ENCODE peak calls at places on chromosomes 1 and 21, in four cellular contexts. One of them, this sample, is unnamed.

GRCh38 chr1:154911691-154912550 is 24.6 kb downstream of the PMVK start:
- DNase-seq in central memory CD4-positive, alpha-beta T cell: no peak
- DNase-seq in activated gamma-delta T cell treated with anti-CD3 and anti-CD28 coated beads, Interleukin-2, amount 50 U/mL, for 16 hours: no peak
- DNase-seq in activated T-cell treated with anti-CD3 and anti-CD28 coated beads, Interleukin-2, amount 50 U/mL, for 1 hour: no peak
- DNase-seq in this sample: no peak

GRCh38 chr1:50300303-50300702 is 122.9 kb downstream of the DMRTA2 start:
- DNase-seq in central memory CD4-positive, alpha-beta T cell: no peak
- DNase-seq in activated gamma-delta T cell treated with anti-CD3 and anti-CD28 coated beads, Interleukin-2, amount 50 U/mL, for 16 hours: no peak
- DNase-seq in activated T-cell treated with anti-CD3 and anti-CD28 coated beads, Interleukin-2, amount 50 U/mL, for 1 hour: no peak
- DNase-seq in this sample: no peak

GRCh38 chr1:33654267-33654832 is 181.9 kb downstream of the ZSCAN20 start:
- DNase-seq in central memory CD4-positive, alpha-beta T cell: no peak
- DNase-seq in activated gamma-delta T cell treated with anti-CD3 and anti-CD28 coated beads, Interleukin-2, amount 50 U/mL, for 16 hours: no peak
- DNase-seq in activated T-cell treated with anti-CD3 and anti-CD28 coated beads, Interleukin-2, amount 50 U/mL, for 1 hour: no peak
- DNase-seq in this sample: no peak

GRCh38 chr1:21372383-21372782 is 67.6 kb upstream of the NBPF3 start:
- DNase-seq in central memory CD4-positive, alpha-beta T cell: no peak
- DNase-seq in activated gamma-delta T cell treated with anti-CD3 and anti-CD28 coated beads, Interleukin-2, amount 50 U/mL, for 16 hours: no peak
- DNase-seq in activated T-cell treated with anti-CD3 and anti-CD28 coated beads, Interleukin-2, amount 50 U/mL, for 1 hour: no peak
- DNase-seq in this sample: no peak

GRCh38 chr1:211948377-211948776 is 87.0 kb downstream of the INTS7 start:
- DNase-seq in central memory CD4-positive, alpha-beta T cell: no peak
- DNase-seq in activated gamma-delta T cell treated with anti-CD3 and anti-CD28 coated beads, Interleukin-2, amount 50 U/mL, for 16 hours: no peak
- DNase-seq in activated T-cell treated with anti-CD3 and anti-CD28 coated beads, Interleukin-2, amount 50 U/mL, for 1 hour: no peak
- DNase-seq in this sample: no peak

GRCh38 chr1:226655251-226656163 is 83.6 kb downstream of the ITPKB start:
- DNase-seq in central memory CD4-positive, alpha-beta T cell: no peak
- DNase-seq in activated gamma-delta T cell treated with anti-CD3 and anti-CD28 coated beads, Interleukin-2, amount 50 U/mL, for 16 hours: no peak
- DNase-seq in activated T-cell treated with anti-CD3 and anti-CD28 coated beads, Interleukin-2, amount 50 U/mL, for 1 hour: no peak
- DNase-seq in this sample: peak

GRCh38 chr1:101040666-101041065 is 15.1 kb upstream of the DPH5 start:
- DNase-seq in central memory CD4-positive, alpha-beta T cell: no peak
- DNase-seq in activated gamma-delta T cell treated with anti-CD3 and anti-CD28 coated beads, Interleukin-2, amount 50 U/mL, for 16 hours: no peak
- DNase-seq in activated T-cell treated with anti-CD3 and anti-CD28 coated beads, Interleukin-2, amount 50 U/mL, for 1 hour: no peak
- DNase-seq in this sample: no peak

GRCh38 chr1:165481820-165482532 is 37.0 kb upstream of the RXRG start:
- DNase-seq in central memory CD4-positive, alpha-beta T cell: no peak
- DNase-seq in activated gamma-delta T cell treated with anti-CD3 and anti-CD28 coated beads, Interleukin-2, amount 50 U/mL, for 16 hours: no peak
- DNase-seq in activated T-cell treated with anti-CD3 and anti-CD28 coated beads, Interleukin-2, amount 50 U/mL, for 1 hour: no peak
- DNase-seq in this sample: no peak

GRCh38 chr1:42075179-42075578 is 78.0 kb upstream of the GUCA2B start:
- DNase-seq in central memory CD4-positive, alpha-beta T cell: no peak
- DNase-seq in activated gamma-delta T cell treated with anti-CD3 and anti-CD28 coated beads, Interleukin-2, amount 50 U/mL, for 16 hours: no peak
- DNase-seq in activated T-cell treated with anti-CD3 and anti-CD28 coated beads, Interleukin-2, amount 50 U/mL, for 1 hour: no peak
- DNase-seq in this sample: no peak

GRCh38 chr1:58929667-58930325 is 145.9 kb upstream of the JUN start:
- DNase-seq in central memory CD4-positive, alpha-beta T cell: peak
- DNase-seq in activated gamma-delta T cell treated with anti-CD3 and anti-CD28 coated beads, Interleukin-2, amount 50 U/mL, for 16 hours: no peak
- DNase-seq in activated T-cell treated with anti-CD3 and anti-CD28 coated beads, Interleukin-2, amount 50 U/mL, for 1 hour: peak
- DNase-seq in this sample: no peak

GRCh38 chr1:228141082-228141870 is 1.2 kb downstream of the GUK1 start:
- DNase-seq in central memory CD4-positive, alpha-beta T cell: no peak
- DNase-seq in activated gamma-delta T cell treated with anti-CD3 and anti-CD28 coated beads, Interleukin-2, amount 50 U/mL, for 16 hours: no peak
- DNase-seq in activated T-cell treated with anti-CD3 and anti-CD28 coated beads, Interleukin-2, amount 50 U/mL, for 1 hour: peak
- DNase-seq in this sample: no peak

GRCh38 chr21:36848875-36849274 is 117.6 kb downstream of the HLCS start:
- DNase-seq in central memory CD4-positive, alpha-beta T cell: no peak
- DNase-seq in activated gamma-delta T cell treated with anti-CD3 and anti-CD28 coated beads, Interleukin-2, amount 50 U/mL, for 16 hours: no peak
- DNase-seq in activated T-cell treated with anti-CD3 and anti-CD28 coated beads, Interleukin-2, amount 50 U/mL, for 1 hour: no peak
- DNase-seq in this sample: no peak

GRCh38 chr1:211326528-211327340 is at the start of gene TRAF5:
- DNase-seq in central memory CD4-positive, alpha-beta T cell: peak
- DNase-seq in activated gamma-delta T cell treated with anti-CD3 and anti-CD28 coated beads, Interleukin-2, amount 50 U/mL, for 16 hours: no peak
- DNase-seq in activated T-cell treated with anti-CD3 and anti-CD28 coated beads, Interleukin-2, amount 50 U/mL, for 1 hour: peak
- DNase-seq in this sample: peak

GRCh38 chr1:21022279-21023040 is 154.2 kb downstream of the EIF4G3 start:
- DNase-seq in central memory CD4-positive, alpha-beta T cell: peak
- DNase-seq in activated gamma-delta T cell treated with anti-CD3 and anti-CD28 coated beads, Interleukin-2, amount 50 U/mL, for 16 hours: peak
- DNase-seq in activated T-cell treated with anti-CD3 and anti-CD28 coated beads, Interleukin-2, amount 50 U/mL, for 1 hour: no peak
- DNase-seq in this sample: no peak

GRCh38 chr1:209519786-209520185 is 63.7 kb upstream of the CAMK1G start:
- DNase-seq in central memory CD4-positive, alpha-beta T cell: no peak
- DNase-seq in activated gamma-delta T cell treated with anti-CD3 and anti-CD28 coated beads, Interleukin-2, amount 50 U/mL, for 16 hours: no peak
- DNase-seq in activated T-cell treated with anti-CD3 and anti-CD28 coated beads, Interleukin-2, amount 50 U/mL, for 1 hour: no peak
- DNase-seq in this sample: no peak

GRCh38 chr1:98422821-98423220 is 238.7 kb upstream of the SNX7 start:
- DNase-seq in central memory CD4-positive, alpha-beta T cell: no peak
- DNase-seq in activated gamma-delta T cell treated with anti-CD3 and anti-CD28 coated beads, Interleukin-2, amount 50 U/mL, for 16 hours: no peak
- DNase-seq in activated T-cell treated with anti-CD3 and anti-CD28 coated beads, Interleukin-2, amount 50 U/mL, for 1 hour: no peak
- DNase-seq in this sample: no peak

GRCh38 chr1:38062361-38063288 is 16.0 kb upstream of the POU3F1 start:
- DNase-seq in central memory CD4-positive, alpha-beta T cell: no peak
- DNase-seq in activated gamma-delta T cell treated with anti-CD3 and anti-CD28 coated beads, Interleukin-2, amount 50 U/mL, for 16 hours: no peak
- DNase-seq in activated T-cell treated with anti-CD3 and anti-CD28 coated beads, Interleukin-2, amount 50 U/mL, for 1 hour: no peak
- DNase-seq in this sample: no peak

GRCh38 chr21:14677023-14677422 is 130.9 kb upstream of the SAMSN1 start:
- DNase-seq in central memory CD4-positive, alpha-beta T cell: no peak
- DNase-seq in activated gamma-delta T cell treated with anti-CD3 and anti-CD28 coated beads, Interleukin-2, amount 50 U/mL, for 16 hours: no peak
- DNase-seq in activated T-cell treated with anti-CD3 and anti-CD28 coated beads, Interleukin-2, amount 50 U/mL, for 1 hour: no peak
- DNase-seq in this sample: no peak

GRCh38 chr1:53577141-53578100 is 118.2 kb downstream of the DMRTB1 start:
- DNase-seq in central memory CD4-positive, alpha-beta T cell: no peak
- DNase-seq in activated gamma-delta T cell treated with anti-CD3 and anti-CD28 coated beads, Interleukin-2, amount 50 U/mL, for 16 hours: no peak
- DNase-seq in activated T-cell treated with anti-CD3 and anti-CD28 coated beads, Interleukin-2, amount 50 U/mL, for 1 hour: no peak
- DNase-seq in this sample: no peak

GRCh38 chr1:68959631-68960030 is 462.7 kb upstream of the DEPDC1 start:
- DNase-seq in central memory CD4-positive, alpha-beta T cell: no peak
- DNase-seq in activated gamma-delta T cell treated with anti-CD3 and anti-CD28 coated beads, Interleukin-2, amount 50 U/mL, for 16 hours: no peak
- DNase-seq in activated T-cell treated with anti-CD3 and anti-CD28 coated beads, Interleukin-2, amount 50 U/mL, for 1 hour: no peak
- DNase-seq in this sample: no peak

GRCh38 chr1:204126941-204127340 is 24.9 kb downstream of the ETNK2 start:
- DNase-seq in central memory CD4-positive, alpha-beta T cell: no peak
- DNase-seq in activated gamma-delta T cell treated with anti-CD3 and anti-CD28 coated beads, Interleukin-2, amount 50 U/mL, for 16 hours: no peak
- DNase-seq in activated T-cell treated with anti-CD3 and anti-CD28 coated beads, Interleukin-2, amount 50 U/mL, for 1 hour: no peak
- DNase-seq in this sample: no peak

GRCh38 chr1:209728466-209728865 is 23.8 kb downstream of the HSD11B1 start:
- DNase-seq in central memory CD4-positive, alpha-beta T cell: no peak
- DNase-seq in activated gamma-delta T cell treated with anti-CD3 and anti-CD28 coated beads, Interleukin-2, amount 50 U/mL, for 16 hours: no peak
- DNase-seq in activated T-cell treated with anti-CD3 and anti-CD28 coated beads, Interleukin-2, amount 50 U/mL, for 1 hour: no peak
- DNase-seq in this sample: no peak

GRCh38 chr1:33277488-33278084 is 21.3 kb downstream of the ZNF362 start:
- DNase-seq in central memory CD4-positive, alpha-beta T cell: no peak
- DNase-seq in activated gamma-delta T cell treated with anti-CD3 and anti-CD28 coated beads, Interleukin-2, amount 50 U/mL, for 16 hours: no peak
- DNase-seq in activated T-cell treated with anti-CD3 and anti-CD28 coated beads, Interleukin-2, amount 50 U/mL, for 1 hour: no peak
- DNase-seq in this sample: no peak

GRCh38 chr1:2606806-2607680 is 20.5 kb downstream of the PRXL2B start:
- DNase-seq in central memory CD4-positive, alpha-beta T cell: no peak
- DNase-seq in activated gamma-delta T cell treated with anti-CD3 and anti-CD28 coated beads, Interleukin-2, amount 50 U/mL, for 16 hours: no peak
- DNase-seq in activated T-cell treated with anti-CD3 and anti-CD28 coated beads, Interleukin-2, amount 50 U/mL, for 1 hour: no peak
- DNase-seq in this sample: no peak

GRCh38 chr21:15192243-15192642 is 127.4 kb upstream of the NRIP1 start:
- DNase-seq in central memory CD4-positive, alpha-beta T cell: no peak
- DNase-seq in activated gamma-delta T cell treated with anti-CD3 and anti-CD28 coated beads, Interleukin-2, amount 50 U/mL, for 16 hours: no peak
- DNase-seq in activated T-cell treated with anti-CD3 and anti-CD28 coated beads, Interleukin-2, amount 50 U/mL, for 1 hour: no peak
- DNase-seq in this sample: no peak

GRCh38 chr1:93666613-93667384 is 14.8 kb downstream of the BCAR3 start:
- DNase-seq in central memory CD4-positive, alpha-beta T cell: no peak
- DNase-seq in activated gamma-delta T cell treated with anti-CD3 and anti-CD28 coated beads, Interleukin-2, amount 50 U/mL, for 16 hours: no peak
- DNase-seq in activated T-cell treated with anti-CD3 and anti-CD28 coated beads, Interleukin-2, amount 50 U/mL, for 1 hour: no peak
- DNase-seq in this sample: no peak

GRCh38 chr1:91537281-91538069 is 36.8 kb downstream of the CDC7 start:
- DNase-seq in central memory CD4-positive, alpha-beta T cell: no peak
- DNase-seq in activated gamma-delta T cell treated with anti-CD3 and anti-CD28 coated beads, Interleukin-2, amount 50 U/mL, for 16 hours: no peak
- DNase-seq in activated T-cell treated with anti-CD3 and anti-CD28 coated beads, Interleukin-2, amount 50 U/mL, for 1 hour: no peak
- DNase-seq in this sample: no peak

GRCh38 chr1:152673016-152673415 is 2.1 kb upstream of the LCE2C start:
- DNase-seq in central memory CD4-positive, alpha-beta T cell: no peak
- DNase-seq in activated gamma-delta T cell treated with anti-CD3 and anti-CD28 coated beads, Interleukin-2, amount 50 U/mL, for 16 hours: no peak
- DNase-seq in activated T-cell treated with anti-CD3 and anti-CD28 coated beads, Interleukin-2, amount 50 U/mL, for 1 hour: no peak
- DNase-seq in this sample: no peak

GRCh38 chr1:17606826-17607440 is 67.4 kb downstream of the ARHGEF10L start:
- DNase-seq in central memory CD4-positive, alpha-beta T cell: no peak
- DNase-seq in activated gamma-delta T cell treated with anti-CD3 and anti-CD28 coated beads, Interleukin-2, amount 50 U/mL, for 16 hours: no peak
- DNase-seq in activated T-cell treated with anti-CD3 and anti-CD28 coated beads, Interleukin-2, amount 50 U/mL, for 1 hour: peak
- DNase-seq in this sample: peak

GRCh38 chr21:42321845-42322244 is 6.6 kb upstream of the TFF3 start:
- DNase-seq in central memory CD4-positive, alpha-beta T cell: no peak
- DNase-seq in activated gamma-delta T cell treated with anti-CD3 and anti-CD28 coated beads, Interleukin-2, amount 50 U/mL, for 16 hours: no peak
- DNase-seq in activated T-cell treated with anti-CD3 and anti-CD28 coated beads, Interleukin-2, amount 50 U/mL, for 1 hour: no peak
- DNase-seq in this sample: no peak

GRCh38 chr1:220217383-220217988 is 54.8 kb downstream of the RAB3GAP2 start:
- DNase-seq in central memory CD4-positive, alpha-beta T cell: no peak
- DNase-seq in activated gamma-delta T cell treated with anti-CD3 and anti-CD28 coated beads, Interleukin-2, amount 50 U/mL, for 16 hours: no peak
- DNase-seq in activated T-cell treated with anti-CD3 and anti-CD28 coated beads, Interleukin-2, amount 50 U/mL, for 1 hour: no peak
- DNase-seq in this sample: no peak

GRCh38 chr1:191579019-191579418 is 579.2 kb upstream of the RGS18 start:
- DNase-seq in central memory CD4-positive, alpha-beta T cell: no peak
- DNase-seq in activated gamma-delta T cell treated with anti-CD3 and anti-CD28 coated beads, Interleukin-2, amount 50 U/mL, for 16 hours: no peak
- DNase-seq in activated T-cell treated with anti-CD3 and anti-CD28 coated beads, Interleukin-2, amount 50 U/mL, for 1 hour: no peak
- DNase-seq in this sample: no peak

GRCh38 chr1:84146375-84147032 is 2.4 kb downstream of the PRKACB start:
- DNase-seq in central memory CD4-positive, alpha-beta T cell: no peak
- DNase-seq in activated gamma-delta T cell treated with anti-CD3 and anti-CD28 coated beads, Interleukin-2, amount 50 U/mL, for 16 hours: no peak
- DNase-seq in activated T-cell treated with anti-CD3 and anti-CD28 coated beads, Interleukin-2, amount 50 U/mL, for 1 hour: no peak
- DNase-seq in this sample: no peak

GRCh38 chr21:35412231-35412630 is 363.1 kb upstream of the RUNX1 start:
- DNase-seq in central memory CD4-positive, alpha-beta T cell: no peak
- DNase-seq in activated gamma-delta T cell treated with anti-CD3 and anti-CD28 coated beads, Interleukin-2, amount 50 U/mL, for 16 hours: no peak
- DNase-seq in activated T-cell treated with anti-CD3 and anti-CD28 coated beads, Interleukin-2, amount 50 U/mL, for 1 hour: no peak
- DNase-seq in this sample: no peak

GRCh38 chr1:92051948-92052347 is 22.2 kb downstream of the EPHX4 start:
- DNase-seq in central memory CD4-positive, alpha-beta T cell: no peak
- DNase-seq in activated gamma-delta T cell treated with anti-CD3 and anti-CD28 coated beads, Interleukin-2, amount 50 U/mL, for 16 hours: no peak
- DNase-seq in activated T-cell treated with anti-CD3 and anti-CD28 coated beads, Interleukin-2, amount 50 U/mL, for 1 hour: no peak
- DNase-seq in this sample: no peak

This sample was measured in natural killer cell.